ENCODE peak calls at places on chromosome X, in four cellular contexts. One of them, this sample, is unnamed.

GRCh38 chrX:12973561-12974216 is 1.2 kb upstream of the TMSB4X start:
- DNase-seq in HepG2: no peak
- DNase-seq in H1: no peak
- DNase-seq in GM12878: no peak
- DNase-seq in this sample: no peak

GRCh38 chrX:118552501-118552900 is 56.9 kb downstream of the DOCK11 start:
- DNase-seq in GM12878: no peak
- DNase-seq in H1: no peak
- DNase-seq in HepG2: no peak
- DNase-seq in this sample: no peak

GRCh38 chrX:16222123-16222522 is 54.8 kb downstream of the MAGEB17 start:
- DNase-seq in HepG2: no peak
- DNase-seq in GM12878: no peak
- DNase-seq in H1: no peak
- DNase-seq in this sample: no peak

GRCh38 chrX:101485212-101486064 is at the start of gene ARMCX4:
- DNase-seq in H1: peak
- DNase-seq in GM12878: no peak
- DNase-seq in HepG2: no peak
- DNase-seq in this sample: no peak

GRCh38 chrX:129959493-129959832 is 23.0 kb upstream of the BCORL1 start:
- DNase-seq in HepG2: no peak
- DNase-seq in H1: no peak
- DNase-seq in GM12878: no peak
- DNase-seq in this sample: peak

GRCh38 chrX:120213438-120214265 is 37.0 kb upstream of the ZBTB33 start:
- DNase-seq in H1: peak
- DNase-seq in HepG2: peak
- DNase-seq in GM12878: peak
- DNase-seq in this sample: peak

GRCh38 chrX:116749943-116750342 is 287.2 kb upstream of the CT83 start:
- DNase-seq in HepG2: no peak
- DNase-seq in GM12878: no peak
- DNase-seq in H1: no peak
- DNase-seq in this sample: no peak

GRCh38 chrX:141158084-141158483 is 18.8 kb downstream of the LDOC1 start:
- DNase-seq in HepG2: no peak
- DNase-seq in H1: no peak
- DNase-seq in GM12878: no peak
- DNase-seq in this sample: no peak

GRCh38 chrX:13265549-13266132 is 54.2 kb downstream of the ATXN3L start:
- DNase-seq in H1: no peak
- DNase-seq in GM12878: no peak
- DNase-seq in HepG2: no peak
- DNase-seq in this sample: no peak

GRCh38 chrX:118780509-118780908 is 43.1 kb upstream of the ZCCHC12 start:
- DNase-seq in HepG2: no peak
- DNase-seq in H1: no peak
- DNase-seq in GM12878: no peak
- DNase-seq in this sample: no peak

GRCh38 chrX:17022205-17022604 is 75.7 kb downstream of the REPS2 start:
- DNase-seq in GM12878: no peak
- DNase-seq in HepG2: no peak
- DNase-seq in H1: no peak
- DNase-seq in this sample: no peak

GRCh38 chrX:103399744-103400143 is 23.4 kb downstream of the BEX3 start:
- DNase-seq in HepG2: no peak
- DNase-seq in GM12878: no peak
- DNase-seq in H1: no peak
- DNase-seq in this sample: no peak

GRCh38 chrX:153388722-153389459 is 12.3 kb downstream of the PNMA6E start:
- DNase-seq in H1: no peak
- DNase-seq in HepG2: no peak
- DNase-seq in GM12878: no peak
- DNase-seq in this sample: no peak

GRCh38 chrX:2967584-2967983 is 38.4 kb upstream of the ARSD start:
- DNase-seq in GM12878: no peak
- DNase-seq in HepG2: no peak
- DNase-seq in H1: no peak
- DNase-seq in this sample: no peak

DNA sequence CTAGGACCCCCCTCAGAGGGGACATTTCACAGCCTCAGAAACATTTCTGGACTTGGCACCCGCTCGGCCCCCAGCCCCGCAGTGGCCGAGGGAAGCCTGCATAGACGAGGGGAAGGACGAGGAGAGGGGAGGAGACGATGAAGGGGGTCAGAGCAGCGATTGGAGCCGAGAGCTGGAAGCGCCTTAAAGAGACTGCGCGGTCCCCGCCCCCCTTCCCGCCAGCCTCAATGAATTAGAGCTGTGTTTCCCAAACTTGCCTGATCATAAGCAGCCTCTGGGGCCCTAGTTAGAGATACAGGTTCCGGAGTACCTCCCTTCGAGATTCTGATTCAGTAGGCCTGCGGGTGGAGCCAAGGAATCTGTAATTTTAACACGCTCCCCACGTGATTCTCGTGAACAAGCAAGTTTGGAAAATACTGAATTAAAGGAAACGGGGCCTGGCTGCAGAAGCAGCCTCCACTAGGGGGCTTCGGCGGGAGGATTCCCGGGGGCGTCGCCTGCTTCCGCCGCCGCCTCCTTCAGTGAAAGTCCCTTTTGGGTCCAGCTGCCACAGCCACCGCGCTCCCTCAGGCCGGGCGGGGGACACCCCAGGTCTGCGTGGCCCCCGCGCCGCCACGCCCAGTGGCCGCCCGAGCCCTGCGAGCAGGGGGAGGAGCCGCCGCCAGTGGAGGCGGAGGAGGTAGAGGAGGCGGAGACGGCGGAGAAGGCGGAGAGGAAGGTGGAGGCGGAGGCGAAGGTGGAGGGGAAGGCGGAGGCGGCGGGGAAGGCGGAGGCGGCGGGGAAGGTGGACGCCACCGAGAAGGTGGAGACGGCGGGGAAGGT is at the start of gene USP27X:
- DNase-seq in H1: peak
- DNase-seq in HepG2: peak
- DNase-seq in GM12878: peak
- DNase-seq in this sample: peak
- TF ChIP-seq YY1 in H1: no peak
- TF ChIP-seq YY1 in HepG2: peak
- TF ChIP-seq YY1 in GM12878: no peak
- TF ChIP-seq YY1 in this sample: no peak

GRCh38 chrX:41408576-41408975 is 38.6 kb upstream of the NYX start:
- DNase-seq in HepG2: no peak
- DNase-seq in GM12878: no peak
- DNase-seq in H1: no peak
- DNase-seq in this sample: no peak

GRCh38 chrX:41407816-41408215 is 39.3 kb upstream of the NYX start:
- DNase-seq in GM12878: no peak
- DNase-seq in H1: no peak
- DNase-seq in HepG2: no peak
- DNase-seq in this sample: no peak

GRCh38 chrX:41409006-41409405 is 38.1 kb upstream of the NYX start:
- DNase-seq in H1: no peak
- DNase-seq in GM12878: no peak
- DNase-seq in HepG2: no peak
- DNase-seq in this sample: no peak

GRCh38 chrX:41412261-41413167 is 34.6 kb upstream of the NYX start:
- DNase-seq in GM12878: no peak
- DNase-seq in HepG2: peak
- DNase-seq in H1: no peak
- DNase-seq in this sample: no peak
- TF ChIP-seq BRCA1 in GM12878: no peak
- TF ChIP-seq BRCA1 in HepG2: no peak
- TF ChIP-seq BRCA1 in H1: no peak
- TF ChIP-seq BRCA1 in this sample: no peak

DNA sequence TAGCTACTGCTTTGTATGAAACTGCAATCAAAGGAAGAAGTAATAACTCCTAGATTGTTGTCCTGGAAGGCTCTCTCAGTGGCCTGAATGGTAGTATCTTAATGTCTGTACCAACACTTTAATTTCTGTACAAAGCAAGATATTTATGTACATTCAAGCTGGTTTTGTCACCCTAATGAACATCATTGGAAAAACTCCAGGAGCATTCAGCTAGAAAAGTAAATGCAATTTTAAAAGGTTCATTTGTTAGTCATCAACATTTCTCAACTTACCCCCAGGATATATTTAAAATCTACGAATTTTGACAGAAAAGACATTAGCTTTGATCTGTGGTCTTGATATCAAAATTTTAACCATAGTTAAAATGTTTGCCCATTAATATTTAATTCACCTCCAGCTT is 80.0 kb upstream of the FGF13 start:
- DNase-seq in HepG2: no peak
- DNase-seq in H1: no peak
- DNase-seq in GM12878: no peak
- DNase-seq in this sample: no peak
- TF ChIP-seq YY1 in HepG2: no peak
- TF ChIP-seq YY1 in H1: no peak
- TF ChIP-seq YY1 in GM12878: no peak
- TF ChIP-seq YY1 in this sample: no peak

GRCh38 chrX:45743081-45743533 is 542.4 kb upstream of the DIPK2B start:
- DNase-seq in H1: no peak
- DNase-seq in GM12878: no peak
- DNase-seq in HepG2: peak
- DNase-seq in this sample: no peak
- TF ChIP-seq BRCA1 in H1: no peak
- TF ChIP-seq BRCA1 in GM12878: no peak
- TF ChIP-seq BRCA1 in HepG2: no peak
- TF ChIP-seq BRCA1 in this sample: no peak

DNA sequence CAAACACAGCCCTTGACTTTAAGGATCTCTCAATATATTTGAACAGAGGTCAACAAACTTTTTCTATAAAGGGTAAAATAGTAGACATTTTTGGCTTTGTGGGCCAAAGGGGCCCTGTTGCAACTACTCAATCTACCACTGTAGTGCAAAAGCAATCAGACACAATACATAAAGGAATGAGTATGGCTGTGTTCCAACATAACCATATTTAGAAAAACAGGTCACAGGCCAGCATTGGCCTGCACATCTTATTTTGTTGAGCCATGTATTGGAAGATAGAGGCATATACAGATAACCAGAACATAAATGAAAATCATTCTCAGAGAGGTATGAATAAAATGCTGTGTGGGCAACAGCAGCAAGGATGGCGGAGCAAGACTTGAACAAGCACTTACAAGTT is 49.8 kb downstream of the MID1 start:
- DNase-seq in GM12878: no peak
- DNase-seq in HepG2: no peak
- DNase-seq in H1: no peak
- DNase-seq in this sample: no peak
- TF ChIP-seq YY1 in GM12878: no peak
- TF ChIP-seq YY1 in HepG2: no peak
- TF ChIP-seq YY1 in H1: no peak
- TF ChIP-seq YY1 in this sample: no peak

GRCh38 chrX:48702716-48703115 is 6.2 kb downstream of the SUV39H1 start:
- DNase-seq in GM12878: no peak
- DNase-seq in H1: no peak
- DNase-seq in HepG2: no peak
- DNase-seq in this sample: no peak

GRCh38 chrX:48702032-48702431 is 5.5 kb downstream of the SUV39H1 start:
- DNase-seq in H1: no peak
- DNase-seq in GM12878: no peak
- DNase-seq in HepG2: no peak
- DNase-seq in this sample: peak

GRCh38 chrX:48703228-48703627 is 6.7 kb downstream of the SUV39H1 start:
- DNase-seq in HepG2: no peak
- DNase-seq in GM12878: no peak
- DNase-seq in H1: no peak
- DNase-seq in this sample: no peak

GRCh38 chrX:48705876-48706275 is 9.3 kb downstream of the SUV39H1 start:
- DNase-seq in HepG2: no peak
- DNase-seq in GM12878: no peak
- DNase-seq in H1: no peak
- DNase-seq in this sample: no peak

GRCh38 chrX:48703642-48704481 is 7.3 kb downstream of the SUV39H1 start:
- DNase-seq in GM12878: no peak
- DNase-seq in H1: no peak
- DNase-seq in HepG2: no peak
- DNase-seq in this sample: no peak
- TF ChIP-seq BRCA1 in GM12878: no peak
- TF ChIP-seq BRCA1 in H1: no peak
- TF ChIP-seq BRCA1 in HepG2: no peak
- TF ChIP-seq BRCA1 in this sample: no peak

GRCh38 chrX:7139202-7140081 is 8.1 kb upstream of the STS start:
- DNase-seq in H1: no peak
- DNase-seq in HepG2: no peak
- DNase-seq in GM12878: no peak
- DNase-seq in this sample: no peak
- TF ChIP-seq YY1 in H1: no peak
- TF ChIP-seq YY1 in HepG2: no peak
- TF ChIP-seq YY1 in GM12878: no peak
- TF ChIP-seq YY1 in this sample: no peak